ENCODE peak calls at places on chromosomes 7 and 10, in eight cellular contexts. V is non-pigmented ciliary epithelial cell, Q is neural progenitor cell, L is GM23338, T is AG10803, R is GM12891, I is spleen, S is nucleus accumbens. O is an unnamed sample.

GRCh38 chr7:66140924-66141323 is 26.3 kb downstream of the CRCP start:
- DNase-seq in T (peak; percentile 85), Q (peak; percentile 51), S (peak; percentile 18), R (no peak), V (no peak), I (no peak), L (peak; percentile 57), O (peak; percentile 50)

GRCh38 chr7:27619492-27619891 is 43.2 kb downstream of the HIBADH start:
- DNase-seq in V (no peak), L (no peak), R (no peak), I (no peak), T (no peak), Q (no peak), S (no peak), O (no peak)

GRCh38 chr7:49479936-49480544 is 293.4 kb upstream of the VWC2 start:
- DNase-seq in L (no peak), Q (no peak), R (no peak), I (no peak), V (no peak), T (no peak), S (no peak), O (no peak)

GRCh38 chr10:43904831-43905230 is 256.1 kb upstream of the ZNF32 start:
- DNase-seq in Q (no peak), I (no peak), S (no peak), R (no peak), V (no peak), L (no peak), T (no peak), O (no peak)

GRCh38 chr7:22722596-22722995 is 4.4 kb upstream of the IL6 start:
- DNase-seq in V (no peak), T (no peak), R (no peak), Q (no peak), S (no peak), I (no peak), L (no peak), O (no peak)

GRCh38 chr7:53473371-53473770 is 437.9 kb downstream of the POM121L12 start:
- DNase-seq in I (no peak), L (no peak), S (no peak), T (no peak), V (no peak), R (no peak), Q (no peak), O (no peak)

GRCh38 chr7:43077732-43078391 is 34.6 kb upstream of the HECW1 start:
- DNase-seq in I (peak; percentile 75), S (no peak), T (no peak), R (no peak), Q (peak; percentile 36), L (peak; percentile 86), V (no peak), O (no peak)

GRCh38 chr10:48446785-48447184 is 140.3 kb downstream of the MAPK8 start:
- DNase-seq in Q (no peak), S (no peak), R (no peak), T (no peak), V (no peak), I (peak; percentile 59), L (no peak), O (no peak)

GRCh38 chr7:155456772-155457543 is 971 bp upstream of the EN2 start:
- DNase-seq in R (no peak), S (peak; percentile 18), Q (peak; percentile 86), T (peak; percentile 33), L (peak; percentile 84), V (peak; percentile 2), I (peak; percentile 81), O (peak; percentile 80)

GRCh38 chr7:47764746-47765145 is 182.8 kb upstream of the TNS3 start:
- DNase-seq in S (no peak), L (no peak), T (no peak), Q (no peak), V (no peak), R (no peak), I (no peak), O (no peak)

GRCh38 chr7:28646371-28647075 is 234.2 kb downstream of the CREB5 start:
- DNase-seq in L (no peak), R (no peak), S (no peak), I (no peak), T (no peak), Q (no peak), V (no peak), O (no peak)

GRCh38 chr10:117186832-117187615 is 10.3 kb upstream of the KCNK18 start:
- DNase-seq in T (peak; percentile 48), I (no peak), L (peak; percentile 55), R (no peak), S (no peak), Q (no peak), V (no peak), O (no peak)

GRCh38 chr10:133388973-133389818 is 4.8 kb upstream of the MTG1 start:
- DNase-seq in L (no peak), I (peak; percentile 91), Q (no peak), T (no peak), R (peak; percentile 75), V (no peak), S (no peak), O (no peak)

GRCh38 chr10:130079614-130080460 is 30.8 kb downstream of the C10orf143 start:
- DNase-seq in Q (no peak), L (no peak), S (no peak), T (no peak), V (no peak), I (no peak), R (no peak), O (no peak)

GRCh38 chr10:25694206-25694933 is 239.7 kb upstream of the MYO3A start:
- DNase-seq in Q (no peak), S (no peak), L (no peak), R (no peak), T (no peak), V (no peak), I (no peak), O (no peak)

GRCh38 chr7:45919231-45919825 is 1.7 kb downstream of the IGFBP3 start:
- DNase-seq in Q (peak; percentile 11), I (no peak), V (no peak), S (no peak), R (no peak), L (no peak), T (no peak), O (no peak)

GRCh38 chr10:6269953-6270867 is 67.5 kb downstream of the PFKFB3 start:
- DNase-seq in R (peak; percentile 36), L (no peak), V (no peak), Q (no peak), I (peak; percentile 84), S (no peak), T (peak; percentile 12), O (no peak)

GRCh38 chr7:721619-722248 is 4.8 kb upstream of the DNAAF5 start:
- DNase-seq in V (no peak), Q (no peak), I (no peak), L (no peak), R (no peak), T (no peak), S (no peak), O (no peak)

GRCh38 chr7:90850516-90850915 is 254.4 kb downstream of the CDK14 start:
- DNase-seq in L (no peak), R (no peak), V (no peak), I (no peak), S (no peak), Q (no peak), T (no peak), O (no peak)

GRCh38 chr10:131211556-131211955 is 100.0 kb downstream of the TCERG1L start:
- DNase-seq in R (no peak), I (no peak), Q (no peak), S (no peak), L (no peak), V (no peak), T (no peak), O (peak; percentile 15)

GRCh38 chr10:17425584-17426262 is 28.7 kb downstream of the ST8SIA6 start:
- DNase-seq in R (no peak), V (no peak), Q (no peak), T (no peak), L (no peak), S (no peak), I (peak; percentile 80), O (no peak)

GRCh38 chr10:5297466-5297865 is 67.3 kb upstream of the UCN3 start:
- DNase-seq in R (no peak), Q (no peak), L (no peak), T (peak; percentile 60), I (peak; percentile 78), V (no peak), S (no peak), O (no peak)

GRCh38 chr10:133474833-133475734 is 21.3 kb downstream of the SCART1 start:
- DNase-seq in Q (no peak), R (no peak), I (no peak), S (no peak), L (no peak), T (no peak), V (no peak), O (no peak)

GRCh38 chr10:77361426-77361825 is 276.2 kb downstream of the KCNMA1 start:
- DNase-seq in S (no peak), T (no peak), R (no peak), L (no peak), Q (no peak), I (no peak), V (no peak), O (no peak)

GRCh38 chr10:77319557-77319956 is 318.1 kb downstream of the KCNMA1 start:
- DNase-seq in R (no peak), S (no peak), V (no peak), Q (no peak), I (no peak), T (peak; percentile 39), L (no peak), O (no peak)

GRCh38 chr7:30062587-30062986 is 34.4 kb downstream of the PLEKHA8 start:
- DNase-seq in S (no peak), I (no peak), R (peak; percentile 18), L (peak; percentile 51), T (peak; percentile 47), V (no peak), Q (peak; percentile 10), O (no peak)

GRCh38 chr7:26091933-26092332 is 60.1 kb upstream of the NFE2L3 start:
- DNase-seq in I (no peak), Q (peak; percentile 38), L (peak; percentile 62), S (no peak), T (no peak), V (no peak), R (no peak), O (no peak)

GRCh38 chr7:144474800-144475521 is 71.5 kb upstream of the NOBOX start:
- DNase-seq in L (no peak), Q (no peak), I (no peak), T (no peak), V (no peak), R (no peak), S (no peak), O (no peak)

GRCh38 chr7:38300175-38300574 is 26.7 kb upstream of the TARP start:
- DNase-seq in V (no peak), L (peak; percentile 36), I (no peak), Q (no peak), S (no peak), R (no peak), T (no peak), O (no peak)

GRCh38 chr10:98344589-98345038 is 70.4 kb downstream of the PYROXD2 start:
- DNase-seq in L (no peak), T (peak; percentile 99), V (no peak), R (no peak), Q (no peak), I (no peak), S (no peak), O (no peak)

GRCh38 chr10:119667562-119668328 is 16.6 kb downstream of the BAG3 start:
- DNase-seq in V (peak; percentile 92), I (no peak), L (no peak), T (peak; percentile 98), R (no peak), S (no peak), Q (peak; percentile 55), O (no peak)

O was measured in dorsolateral prefrontal cortex.